ENCODE peak calls at places on chromosome 9, in ten cellular contexts. Z, T, L, Q, X, F, V, I, J and U are unnamed samples.

GRCh38 chr9:133683494-133684460 is 47.6 kb downstream of the DBH start:
- DNase-seq in Z (no peak), T (peak), L (no peak), Q (no peak), X (peak), F (no peak), V (no peak), I (peak), J (no peak), U (no peak)

GRCh38 chr9:14260101-14260500 is 53.8 kb downstream of the NFIB start:
- DNase-seq in Z (no peak), T (no peak), L (no peak), Q (no peak), X (no peak), F (no peak), V (no peak), I (no peak), J (no peak), U (no peak)

GRCh38 chr9:94719878-94720277 is 6.6 kb upstream of the AOPEP start:
- DNase-seq in Z (no peak), T (no peak), L (no peak), Q (no peak), X (no peak), F (no peak), V (no peak), I (no peak), J (no peak), U (no peak)

GRCh38 chr9:127793093-127793708 is 7.4 kb downstream of the CDK9 start:
- DNase-seq in Z (no peak), T (no peak), L (peak), Q (no peak), X (no peak), F (no peak), V (no peak), I (peak), J (no peak), U (no peak)

GRCh38 chr9:127586096-127586495 is 26.0 kb upstream of the STXBP1 start:
- DNase-seq in Z (no peak), T (no peak), L (no peak), Q (no peak), X (no peak), F (no peak), V (no peak), I (no peak), J (no peak), U (no peak)

GRCh38 chr9:19782005-19782404 is 6.8 kb downstream of the SLC24A2 start:
- DNase-seq in Z (no peak), T (no peak), L (peak), Q (no peak), X (no peak), F (no peak), V (peak), I (peak), J (no peak), U (no peak)

GRCh38 chr9:21696411-21696865 is 106.0 kb upstream of the MTAP start:
- DNase-seq in Z (no peak), T (no peak), L (no peak), Q (no peak), X (no peak), F (no peak), V (peak), I (no peak), J (peak), U (no peak)

GRCh38 chr9:95217936-95218335 is 99.6 kb downstream of the FANCC start:
- DNase-seq in Z (no peak), T (no peak), L (no peak), Q (no peak), X (no peak), F (no peak), V (no peak), I (no peak), J (no peak), U (no peak)

GRCh38 chr9:113504725-113505590 is 41.4 kb downstream of the RGS3 start:
- DNase-seq in Z (no peak), T (no peak), L (no peak), Q (no peak), X (no peak), F (no peak), V (no peak), I (no peak), J (no peak), U (no peak)

GRCh38 chr9:99732715-99733114 is 89.0 kb upstream of the NR4A3 start:
- DNase-seq in Z (no peak), T (no peak), L (no peak), Q (no peak), X (no peak), F (no peak), V (no peak), I (peak), J (no peak), U (no peak)

GRCh38 chr9:6502399-6502798 is 89.4 kb downstream of the UHRF2 start:
- DNase-seq in Z (no peak), T (no peak), L (no peak), Q (no peak), X (no peak), F (no peak), V (no peak), I (peak), J (no peak), U (no peak)